ENCODE peak calls at places on chromosomes 5 and 9, in ten cellular contexts. I is NCI-H345; X is epithelial cell of esophagus; M is activated naive CD4-positive, alpha-beta T cell treated with anti-CD3 and anti-CD28 coated beads, Interleukin-2, amount 50 U/mL, for 16 hours; F is mucosa of descending colon; U is OCI-LY7; K is HTR-8/SVneo; S is HT1080; R is kidney tubule cell; T is fibroblast of lung. Q is an unnamed sample.

GRCh38 chr5:113524927-113525326 is 11.4 kb downstream of the YTHDC2 start:
- DNase-seq in I (no peak), X (no peak), M (no peak), F (no peak), U (peak; percentile 76), K (no peak), S (no peak), R (no peak), T (no peak), Q (no peak)

GRCh38 chr5:177496111-177497010 is 1.0 kb downstream of the PDLIM7 start:
- DNase-seq in I (peak; percentile 60), X (peak; percentile 86), M (no peak), F (peak; percentile 78), U (peak; percentile 54), K (peak; percentile 90), S (peak; percentile 91), R (peak; percentile 92), T (peak; percentile 95), Q (peak; percentile 73)

GRCh38 chr5:164051745-164052144 is 546.3 kb downstream of the MAT2B start:
- DNase-seq in I (no peak), X (peak; percentile 2), M (no peak), F (no peak), U (no peak), K (no peak), S (no peak), R (no peak), T (peak; percentile 69), Q (no peak)

GRCh38 chr5:11494340-11494739 is 409.9 kb downstream of the CTNND2 start:
- DNase-seq in I (no peak), X (peak; percentile 1), M (no peak), F (no peak), U (no peak), K (no peak), S (no peak), R (peak; percentile 7), T (no peak), Q (no peak)

GRCh38 chr9:7206221-7206758 is 448.5 kb downstream of the KDM4C start:
- DNase-seq in I (no peak), X (no peak), M (no peak), F (no peak), U (no peak), K (no peak), S (peak; percentile 15), R (no peak), T (no peak), Q (no peak)

GRCh38 chr9:74497750-74498615 is 848 bp downstream of the RORB start:
- DNase-seq in I (no peak), X (peak; percentile 29), M (no peak), F (peak; percentile 50), U (no peak), K (no peak), S (peak; percentile 2), R (peak; percentile 11), T (peak; percentile 57), Q (no peak)

GRCh38 chr9:2241461-2241874 is 226.3 kb downstream of the SMARCA2 start:
- DNase-seq in I (no peak), X (peak; percentile 82), M (no peak), F (peak; percentile 49), U (peak; percentile 20), K (no peak), S (no peak), R (no peak), T (peak; percentile 97), Q (no peak)

GRCh38 chr5:14195588-14195987 is 52.4 kb downstream of the TRIO start:
- DNase-seq in I (no peak), X (no peak), M (no peak), F (no peak), U (no peak), K (no peak), S (no peak), R (no peak), T (no peak), Q (no peak)

GRCh38 chr9:36389590-36389989 is 10.5 kb downstream of the RNF38 start:
- DNase-seq in I (no peak), X (peak; percentile 21), M (no peak), F (no peak), U (no peak), K (no peak), S (no peak), R (no peak), T (no peak), Q (no peak)

GRCh38 chr9:115360122-115360521 is 242.2 kb upstream of the TNC start:
- DNase-seq in I (no peak), X (no peak), M (no peak), F (no peak), U (no peak), K (no peak), S (no peak), R (no peak), T (no peak), Q (no peak)

GRCh38 chr9:14349818-14350333 is 35.9 kb upstream of the NFIB start:
- DNase-seq in I (no peak), X (no peak), M (no peak), F (no peak), U (no peak), K (no peak), S (no peak), R (no peak), T (no peak), Q (no peak)

GRCh38 chr9:88706193-88707112 is 171.5 kb downstream of the NXNL2 start:
- DNase-seq in I (peak; percentile 20), X (peak; percentile 14), M (no peak), F (no peak), U (no peak), K (no peak), S (no peak), R (peak; percentile 96), T (peak; percentile 30), Q (no peak)